ENCODE peak calls at places on chromosomes 3 and 15, in nine cellular contexts. One of them, this sample, is unnamed.

GRCh38 chr3:138331143-138331894 is 1.7 kb upstream of the NME9 start:
- DNase-seq in spleen: no peak
- DNase-seq in HFF-Myc: no peak
- DNase-seq in PC-3: peak
- DNase-seq in AG04450: no peak
- DNase-seq in adipocyte: peak
- DNase-seq in thoracic aorta: no peak
- DNase-seq in cardiac fibroblast: peak
- DNase-seq in bronchial epithelial cell: no peak
- DNase-seq in this sample: no peak

GRCh38 chr15:32657198-32657886 is 15.8 kb downstream of the SCG5 start:
- DNase-seq in cardiac fibroblast: peak
- DNase-seq in bronchial epithelial cell: peak
- DNase-seq in HFF-Myc: no peak
- DNase-seq in PC-3: peak
- DNase-seq in AG04450: no peak
- DNase-seq in spleen: no peak
- DNase-seq in thoracic aorta: no peak
- DNase-seq in adipocyte: no peak
- DNase-seq in this sample: no peak

GRCh38 chr3:71726106-71726505 is 904 bp upstream of the EIF4E3 start:
- DNase-seq in AG04450: no peak
- DNase-seq in HFF-Myc: no peak
- DNase-seq in bronchial epithelial cell: no peak
- DNase-seq in adipocyte: no peak
- DNase-seq in cardiac fibroblast: no peak
- DNase-seq in PC-3: no peak
- DNase-seq in spleen: no peak
- DNase-seq in thoracic aorta: no peak
- DNase-seq in this sample: no peak

GRCh38 chr3:113663324-113663750 is 33.1 kb downstream of the USF3 start:
- DNase-seq in HFF-Myc: no peak
- DNase-seq in spleen: no peak
- DNase-seq in PC-3: no peak
- DNase-seq in AG04450: no peak
- DNase-seq in bronchial epithelial cell: no peak
- DNase-seq in cardiac fibroblast: no peak
- DNase-seq in adipocyte: no peak
- DNase-seq in thoracic aorta: no peak
- DNase-seq in this sample: no peak

GRCh38 chr3:183193762-183194701 is 31.5 kb upstream of the LAMP3 start:
- DNase-seq in adipocyte: peak
- DNase-seq in cardiac fibroblast: no peak
- DNase-seq in AG04450: no peak
- DNase-seq in PC-3: peak
- DNase-seq in thoracic aorta: no peak
- DNase-seq in HFF-Myc: no peak
- DNase-seq in bronchial epithelial cell: no peak
- DNase-seq in spleen: no peak
- DNase-seq in this sample: no peak

GRCh38 chr3:177150218-177150916 is 46.9 kb downstream of the TBL1XR1 start:
- DNase-seq in thoracic aorta: no peak
- DNase-seq in HFF-Myc: no peak
- DNase-seq in spleen: no peak
- DNase-seq in AG04450: no peak
- DNase-seq in adipocyte: peak
- DNase-seq in bronchial epithelial cell: no peak
- DNase-seq in cardiac fibroblast: no peak
- DNase-seq in PC-3: no peak
- DNase-seq in this sample: no peak

GRCh38 chr15:73751896-73752816 is 995 bp downstream of the INSYN1 start:
- DNase-seq in HFF-Myc: no peak
- DNase-seq in adipocyte: peak
- DNase-seq in PC-3: no peak
- DNase-seq in thoracic aorta: no peak
- DNase-seq in cardiac fibroblast: no peak
- DNase-seq in spleen: peak
- DNase-seq in AG04450: no peak
- DNase-seq in bronchial epithelial cell: no peak
- DNase-seq in this sample: no peak

GRCh38 chr15:33160054-33160453 is 34.5 kb downstream of the FMN1 start:
- DNase-seq in adipocyte: no peak
- DNase-seq in AG04450: no peak
- DNase-seq in spleen: no peak
- DNase-seq in HFF-Myc: no peak
- DNase-seq in cardiac fibroblast: no peak
- DNase-seq in bronchial epithelial cell: no peak
- DNase-seq in PC-3: peak
- DNase-seq in thoracic aorta: no peak
- DNase-seq in this sample: no peak

GRCh38 chr15:77384589-77385359 is 35.1 kb downstream of the PEAK1 start:
- DNase-seq in HFF-Myc: no peak
- DNase-seq in adipocyte: peak
- DNase-seq in PC-3: no peak
- DNase-seq in bronchial epithelial cell: peak
- DNase-seq in spleen: no peak
- DNase-seq in thoracic aorta: no peak
- DNase-seq in AG04450: no peak
- DNase-seq in cardiac fibroblast: no peak
- DNase-seq in this sample: no peak

GRCh38 chr3:170295586-170295985 is 61.9 kb upstream of the SKIL start:
- DNase-seq in bronchial epithelial cell: no peak
- DNase-seq in PC-3: no peak
- DNase-seq in thoracic aorta: no peak
- DNase-seq in spleen: no peak
- DNase-seq in AG04450: no peak
- DNase-seq in HFF-Myc: no peak
- DNase-seq in adipocyte: no peak
- DNase-seq in cardiac fibroblast: no peak
- DNase-seq in this sample: no peak

GRCh38 chr15:74928771-74929198 is 9.1 kb downstream of the COX5A start:
- DNase-seq in PC-3: no peak
- DNase-seq in bronchial epithelial cell: no peak
- DNase-seq in adipocyte: no peak
- DNase-seq in spleen: no peak
- DNase-seq in thoracic aorta: no peak
- DNase-seq in AG04450: no peak
- DNase-seq in HFF-Myc: no peak
- DNase-seq in cardiac fibroblast: no peak
- DNase-seq in this sample: no peak

GRCh38 chr3:115086379-115086778 is 60.7 kb downstream of the ZBTB20 start:
- DNase-seq in thoracic aorta: no peak
- DNase-seq in HFF-Myc: no peak
- DNase-seq in bronchial epithelial cell: no peak
- DNase-seq in PC-3: no peak
- DNase-seq in AG04450: no peak
- DNase-seq in spleen: no peak
- DNase-seq in cardiac fibroblast: no peak
- DNase-seq in adipocyte: no peak
- DNase-seq in this sample: no peak

GRCh38 chr3:43389388-43390254 is 103.3 kb downstream of the SNRK start:
- DNase-seq in bronchial epithelial cell: peak
- DNase-seq in cardiac fibroblast: peak
- DNase-seq in adipocyte: peak
- DNase-seq in spleen: peak
- DNase-seq in thoracic aorta: no peak
- DNase-seq in HFF-Myc: no peak
- DNase-seq in PC-3: peak
- DNase-seq in AG04450: peak
- DNase-seq in this sample: peak

GRCh38 chr15:88574062-88574461 is 27.6 kb upstream of the DET1 start:
- DNase-seq in HFF-Myc: no peak
- DNase-seq in thoracic aorta: no peak
- DNase-seq in bronchial epithelial cell: no peak
- DNase-seq in adipocyte: no peak
- DNase-seq in cardiac fibroblast: no peak
- DNase-seq in spleen: no peak
- DNase-seq in AG04450: no peak
- DNase-seq in PC-3: no peak
- DNase-seq in this sample: no peak

GRCh38 chr3:126056681-126057546 is 27.0 kb downstream of the SLC41A3 start:
- DNase-seq in PC-3: no peak
- DNase-seq in thoracic aorta: no peak
- DNase-seq in spleen: peak
- DNase-seq in bronchial epithelial cell: peak
- DNase-seq in HFF-Myc: no peak
- DNase-seq in cardiac fibroblast: peak
- DNase-seq in AG04450: no peak
- DNase-seq in adipocyte: peak
- DNase-seq in this sample: no peak

GRCh38 chr3:50600141-50600753 is 11.3 kb downstream of the CISH start:
- DNase-seq in adipocyte: no peak
- DNase-seq in thoracic aorta: no peak
- DNase-seq in cardiac fibroblast: no peak
- DNase-seq in bronchial epithelial cell: no peak
- DNase-seq in PC-3: no peak
- DNase-seq in HFF-Myc: no peak
- DNase-seq in spleen: no peak
- DNase-seq in AG04450: no peak
- DNase-seq in this sample: no peak

GRCh38 chr3:183949690-183950089 is 65.0 kb upstream of the PARL start:
- DNase-seq in HFF-Myc: no peak
- DNase-seq in PC-3: no peak
- DNase-seq in bronchial epithelial cell: no peak
- DNase-seq in adipocyte: no peak
- DNase-seq in thoracic aorta: no peak
- DNase-seq in spleen: no peak
- DNase-seq in AG04450: no peak
- DNase-seq in cardiac fibroblast: no peak
- DNase-seq in this sample: no peak

DNA sequence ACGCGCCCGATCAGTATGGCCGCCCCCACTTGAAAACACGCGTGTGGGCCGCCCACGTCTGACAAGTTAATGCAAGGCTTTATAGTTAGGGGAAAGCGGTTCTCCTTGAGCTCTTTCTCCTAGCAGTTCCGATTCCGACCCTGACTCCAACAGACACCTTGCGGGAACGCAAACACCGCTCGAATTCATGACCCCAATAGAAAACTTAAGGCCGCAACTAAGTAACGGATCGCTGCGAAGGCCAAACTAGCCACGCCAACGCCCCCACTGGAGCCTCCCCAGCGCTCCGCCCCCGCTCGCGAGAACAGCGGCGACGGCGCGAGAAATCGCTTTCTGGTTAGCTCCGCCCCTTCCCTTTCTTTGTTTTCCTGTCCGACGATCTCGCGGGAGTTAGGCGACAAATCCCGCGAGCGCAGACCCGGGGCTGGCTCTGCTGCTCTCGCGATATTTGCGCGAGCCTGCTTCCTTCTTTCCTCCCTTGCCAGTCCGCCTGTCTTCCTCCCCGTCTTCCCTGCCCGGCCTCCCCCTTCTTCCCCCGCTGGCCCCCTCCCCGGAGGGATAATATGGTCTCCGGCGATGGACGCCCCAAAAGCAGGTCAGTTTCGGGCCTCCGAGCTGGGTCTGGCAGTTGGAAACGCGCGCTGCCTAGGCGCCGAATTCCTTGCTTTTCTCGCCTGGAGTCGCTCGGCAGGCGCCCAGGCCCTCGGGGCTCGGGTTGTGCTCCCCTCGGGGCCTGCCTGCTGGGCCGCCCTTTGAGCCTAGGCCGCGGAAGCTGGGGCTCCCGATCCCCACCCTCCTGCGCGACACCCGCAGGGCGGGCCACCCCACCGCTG is at the start of gene IREB2:
- DNase-seq in spleen: peak
- DNase-seq in cardiac fibroblast: peak
- DNase-seq in HFF-Myc: peak
- DNase-seq in AG04450: peak
- DNase-seq in thoracic aorta: peak
- DNase-seq in adipocyte: peak
- DNase-seq in PC-3: peak
- DNase-seq in bronchial epithelial cell: peak
- DNase-seq in this sample: peak
- H3K4me3 ChIP-seq in spleen: peak
- H3K4me3 ChIP-seq in cardiac fibroblast: peak
- H3K4me3 ChIP-seq in HFF-Myc: peak
- H3K4me3 ChIP-seq in AG04450: peak
- H3K4me3 ChIP-seq in thoracic aorta: peak
- H3K4me3 ChIP-seq in adipocyte: peak
- H3K4me3 ChIP-seq in PC-3: peak
- H3K4me3 ChIP-seq in bronchial epithelial cell: peak
- H3K4me3 ChIP-seq in this sample: peak

DNA sequence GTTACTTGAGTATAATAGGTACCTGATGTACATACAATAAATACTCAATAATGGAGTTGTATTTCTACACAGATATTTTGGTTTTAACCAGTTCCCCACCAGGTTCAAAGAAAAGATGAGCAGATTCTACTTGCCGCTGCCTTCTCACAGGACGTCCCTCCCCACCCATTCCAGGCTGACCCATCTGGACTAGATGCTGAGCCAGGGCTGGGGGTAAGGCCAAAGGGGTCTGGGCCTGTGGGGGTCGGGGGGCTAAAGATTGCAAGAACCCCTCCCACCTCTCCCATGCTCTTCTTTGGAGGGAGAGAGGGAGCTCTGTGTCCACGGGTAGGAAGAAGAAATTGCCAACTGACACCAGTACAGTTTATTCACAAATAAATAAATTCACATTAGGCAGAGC is 1.5 kb downstream of the MESP1 start:
- DNase-seq in adipocyte: no peak
- DNase-seq in bronchial epithelial cell: no peak
- DNase-seq in cardiac fibroblast: no peak
- DNase-seq in HFF-Myc: no peak
- DNase-seq in PC-3: no peak
- DNase-seq in spleen: no peak
- DNase-seq in AG04450: no peak
- DNase-seq in thoracic aorta: no peak
- DNase-seq in this sample: no peak
- H3K4me3 ChIP-seq in adipocyte: peak
- H3K4me3 ChIP-seq in bronchial epithelial cell: no peak
- H3K4me3 ChIP-seq in cardiac fibroblast: no peak
- H3K4me3 ChIP-seq in HFF-Myc: no peak
- H3K4me3 ChIP-seq in PC-3: peak
- H3K4me3 ChIP-seq in spleen: no peak
- H3K4me3 ChIP-seq in AG04450: no peak
- H3K4me3 ChIP-seq in thoracic aorta: peak
- H3K4me3 ChIP-seq in this sample: peak

DNA sequence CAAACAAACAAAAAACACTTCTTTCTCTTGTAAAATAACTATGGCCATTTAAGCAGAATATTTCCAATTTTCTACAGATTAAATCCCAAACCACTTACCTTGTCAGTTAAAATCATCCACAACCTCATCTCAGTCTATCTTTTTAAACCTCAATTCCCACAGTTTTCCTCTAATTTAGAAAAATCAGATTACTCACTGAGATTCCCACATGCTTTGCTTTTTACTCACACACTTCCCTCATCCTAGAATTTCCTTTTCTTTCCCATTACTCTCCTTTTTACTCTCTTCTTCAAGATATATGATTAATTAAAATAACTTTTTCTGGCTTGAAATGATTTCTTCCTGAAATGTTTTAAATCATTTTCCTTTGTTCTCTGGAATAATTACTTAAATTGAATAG is 790.7 kb downstream of the ROBO1 start:
- DNase-seq in AG04450: no peak
- DNase-seq in cardiac fibroblast: no peak
- DNase-seq in adipocyte: no peak
- DNase-seq in spleen: no peak
- DNase-seq in HFF-Myc: no peak
- DNase-seq in PC-3: no peak
- DNase-seq in bronchial epithelial cell: no peak
- DNase-seq in thoracic aorta: no peak
- DNase-seq in this sample: no peak
- H3K4me3 ChIP-seq in AG04450: no peak
- H3K4me3 ChIP-seq in cardiac fibroblast: no peak
- H3K4me3 ChIP-seq in adipocyte: no peak
- H3K4me3 ChIP-seq in spleen: no peak
- H3K4me3 ChIP-seq in HFF-Myc: no peak
- H3K4me3 ChIP-seq in PC-3: no peak
- H3K4me3 ChIP-seq in bronchial epithelial cell: no peak
- H3K4me3 ChIP-seq in thoracic aorta: no peak
- H3K4me3 ChIP-seq in this sample: no peak

GRCh38 chr3:69119138-69119537 is 3.3 kb downstream of the LMOD3 start:
- DNase-seq in PC-3: no peak
- DNase-seq in thoracic aorta: no peak
- DNase-seq in adipocyte: no peak
- DNase-seq in spleen: no peak
- DNase-seq in HFF-Myc: no peak
- DNase-seq in AG04450: no peak
- DNase-seq in cardiac fibroblast: no peak
- DNase-seq in bronchial epithelial cell: no peak
- DNase-seq in this sample: no peak
- H3K4me3 ChIP-seq in PC-3: no peak
- H3K4me3 ChIP-seq in thoracic aorta: no peak
- H3K4me3 ChIP-seq in adipocyte: no peak
- H3K4me3 ChIP-seq in spleen: no peak
- H3K4me3 ChIP-seq in HFF-Myc: no peak
- H3K4me3 ChIP-seq in AG04450: no peak
- H3K4me3 ChIP-seq in cardiac fibroblast: no peak
- H3K4me3 ChIP-seq in bronchial epithelial cell: no peak
- H3K4me3 ChIP-seq in this sample: no peak

This sample was measured in Panc1.